ENCODE peak calls at places on chromosomes 6 and 20, in five cellular contexts. H is tibial artery; J is H9; C is CD8-positive, alpha-beta memory T cell; W is heart left ventricle. V is an unnamed sample.

GRCh38 chr6:116446399-116446798 is 14.8 kb upstream of the CALHM6 start:
- DNase-seq in H (no peak), J (no peak), C (no peak), W (no peak), V (no peak)

GRCh38 chr6:122789078-122789861 is at the start of gene SMPDL3A:
- DNase-seq in H (peak), J (peak), C (no peak), W (peak), V (peak)

GRCh38 chr20:24993337-24994185 is 1.0 kb upstream of the APMAP start:
- DNase-seq in H (no peak), J (no peak), C (no peak), W (no peak), V (peak)

GRCh38 chr20:37905969-37906613 is 3.2 kb downstream of the VSTM2L start:
- DNase-seq in H (no peak), J (no peak), C (no peak), W (no peak), V (no peak)

GRCh38 chr6:167733740-167734661 is 92.7 kb upstream of the AFDN start:
- DNase-seq in H (peak), J (no peak), C (no peak), W (peak), V (no peak)

GRCh38 chr20:37194616-37195015 is 15.3 kb upstream of the MROH8 start:
- DNase-seq in H (no peak), J (no peak), C (no peak), W (no peak), V (no peak)

GRCh38 chr6:90294989-90295853 is 1.4 kb downstream of the BACH2 start:
- DNase-seq in H (peak), J (no peak), C (peak), W (peak), V (peak)

GRCh38 chr6:119467478-119468081 is 118.0 kb upstream of the MAN1A1 start:
- DNase-seq in H (no peak), J (no peak), C (no peak), W (no peak), V (no peak)

GRCh38 chr6:110140650-110141049 is 38.8 kb downstream of the WASF1 start:
- DNase-seq in H (no peak), J (no peak), C (no peak), W (no peak), V (no peak)

GRCh38 chr6:34227656-34228421 is 8.8 kb upstream of the HMGA1 start:
- DNase-seq in H (no peak), J (peak), C (peak), W (no peak), V (no peak)

DNA sequence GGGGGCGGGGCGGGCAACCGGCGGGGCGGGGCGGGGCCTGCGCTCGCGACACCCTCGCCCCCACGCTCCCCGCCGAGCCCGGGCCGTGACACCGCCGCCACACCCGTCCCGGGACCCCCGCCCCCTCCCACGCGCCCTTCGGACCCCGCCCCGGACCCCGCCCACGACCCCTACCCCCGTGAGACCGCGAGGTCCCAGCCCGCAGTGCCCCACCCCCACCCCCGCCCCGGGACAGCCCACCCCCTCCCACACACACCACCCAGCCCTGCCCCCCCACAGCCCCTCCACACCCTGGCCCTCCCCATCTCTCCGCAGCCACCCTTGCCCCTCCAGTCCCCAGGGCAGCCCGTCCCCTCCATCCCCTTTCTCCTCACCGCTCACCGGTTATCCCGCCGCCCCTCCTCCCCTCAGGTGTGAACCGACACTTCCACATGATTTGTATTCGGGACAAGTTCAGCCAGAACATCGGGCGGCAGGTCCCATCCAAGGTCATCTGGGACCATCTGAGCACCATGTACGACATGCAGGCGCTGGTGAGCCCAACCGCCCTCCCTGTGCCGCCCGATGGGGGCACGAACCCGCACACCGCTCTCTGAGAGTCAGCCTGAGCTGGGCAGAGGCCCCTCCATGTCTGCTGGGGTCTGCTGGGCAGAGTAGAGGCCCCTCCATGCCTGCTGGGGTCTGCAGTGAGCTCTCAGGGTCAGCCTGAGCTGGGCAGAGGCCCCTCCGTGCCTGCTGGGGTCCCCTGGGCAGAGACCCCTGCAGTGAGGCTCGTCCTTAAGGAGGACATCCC is 622 bp downstream of the MRGBP start:
- DNase-seq in H (no peak), J (no peak), C (no peak), W (no peak), V (no peak)
- H3K27ac ChIP-seq in H (peak), J (no peak), C (no peak), W (peak), V (peak)

GRCh38 chr6:32210191-32210601 is 13.7 kb downstream of the NOTCH4 start:
- DNase-seq in H (no peak), J (no peak), C (no peak), W (no peak), V (no peak)
- H3K27ac ChIP-seq in H (no peak), J (no peak), C (no peak), W (no peak), V (no peak)

GRCh38 chr6:37990762-37991525 is 171.4 kb downstream of the ZFAND3 start:
- DNase-seq in H (no peak), J (no peak), C (no peak), W (no peak), V (no peak)

GRCh38 chr6:37994238-37994637 is 174.7 kb downstream of the ZFAND3 start:
- DNase-seq in H (no peak), J (no peak), C (no peak), W (no peak), V (no peak)

GRCh38 chr6:37988696-37989095 is 169.2 kb downstream of the ZFAND3 start:
- DNase-seq in H (no peak), J (no peak), C (no peak), W (no peak), V (no peak)

GRCh38 chr6:37993596-37993995 is 174.1 kb downstream of the ZFAND3 start:
- DNase-seq in H (no peak), J (no peak), C (no peak), W (no peak), V (no peak)

GRCh38 chr6:37992749-37993148 is 173.2 kb downstream of the ZFAND3 start:
- DNase-seq in H (no peak), J (no peak), C (no peak), W (no peak), V (no peak)
- H3K27ac ChIP-seq in H (no peak), J (no peak), C (no peak), W (no peak), V (no peak)

GRCh38 chr6:41811095-41811494 is 23.6 kb downstream of the TOMM6 start:
- DNase-seq in H (no peak), J (no peak), C (no peak), W (no peak), V (no peak)

GRCh38 chr6:41818271-41819054 is 31.0 kb downstream of the TOMM6 start:
- DNase-seq in H (no peak), J (no peak), C (no peak), W (no peak), V (peak)

GRCh38 chr6:41813469-41813868 is 26.0 kb downstream of the TOMM6 start:
- DNase-seq in H (no peak), J (no peak), C (no peak), W (no peak), V (no peak)

GRCh38 chr6:41813956-41814355 is 26.5 kb downstream of the TOMM6 start:
- DNase-seq in H (no peak), J (no peak), C (no peak), W (no peak), V (no peak)

GRCh38 chr6:41815587-41815986 is 28.1 kb downstream of the TOMM6 start:
- DNase-seq in H (no peak), J (no peak), C (no peak), W (no peak), V (no peak)
- H3K27ac ChIP-seq in H (no peak), J (no peak), C (no peak), W (no peak), V (no peak)

GRCh38 chr6:104638841-104639290 is 220.9 kb downstream of the HACE1 start:
- DNase-seq in H (no peak), J (no peak), C (no peak), W (no peak), V (no peak)

GRCh38 chr6:104640141-104640700 is 219.5 kb downstream of the HACE1 start:
- DNase-seq in H (no peak), J (no peak), C (no peak), W (no peak), V (no peak)

GRCh38 chr6:104642871-104643270 is 216.8 kb downstream of the HACE1 start:
- DNase-seq in H (no peak), J (no peak), C (no peak), W (no peak), V (no peak)

GRCh38 chr6:104640761-104641160 is 219.0 kb downstream of the HACE1 start:
- DNase-seq in H (no peak), J (no peak), C (no peak), W (no peak), V (no peak)

GRCh38 chr6:104639671-104640070 is 220.0 kb downstream of the HACE1 start:
- DNase-seq in H (no peak), J (no peak), C (no peak), W (no peak), V (no peak)
- H3K27ac ChIP-seq in H (no peak), J (no peak), C (no peak), W (peak), V (no peak)

GRCh38 chr6:163260111-163260895 is 154.2 kb upstream of the QKI start:
- DNase-seq in H (no peak), J (peak), C (no peak), W (peak), V (no peak)
- H3K27ac ChIP-seq in H (no peak), J (peak), C (no peak), W (peak), V (no peak)